ENCODE peak calls at places on chromosomes 4 and X, in seven cellular contexts. R is cardiac fibroblast, X is thoracic aorta, V is cardiac muscle cell, Q is NCI-H1930, T is hypothalamus, N is ELR. G is an unnamed sample.

GRCh38 chr4:168848112-168848511 is 161.9 kb downstream of the CBR4 start:
- DNase-seq in R (peak; percentile 59), N (peak; percentile 26), V (peak; percentile 53), Q (no peak), X (no peak), T (no peak), G (no peak)

GRCh38 chrX:155270969-155271368 is 6.7 kb upstream of the RAB39B start:
- DNase-seq in N (no peak), Q (no peak), X (no peak), V (no peak), R (no peak), T (no peak), G (no peak)

GRCh38 chr4:103099691-103100392 is at the start of gene BDH2:
- DNase-seq in X (no peak), V (peak; percentile 97), Q (peak; percentile 68), T (no peak), N (peak; percentile 94), R (peak; percentile 98), G (peak; percentile 70)

GRCh38 chr4:186191266-186192067 is at the start of gene CYP4V2:
- DNase-seq in T (peak; percentile 57), N (peak; percentile 82), R (peak; percentile 80), Q (peak; percentile 67), X (no peak), V (peak; percentile 86), G (peak; percentile 16)

GRCh38 chr4:10093801-10094552 is 22.6 kb downstream of the WDR1 start:
- DNase-seq in X (no peak), V (peak; percentile 98), T (no peak), Q (no peak), R (peak; percentile 86), N (peak; percentile 55), G (no peak)

GRCh38 chr4:7430965-7431695 is 3.6 kb downstream of the PSAPL1 start:
- DNase-seq in N (no peak), T (no peak), X (no peak), R (no peak), Q (no peak), V (no peak), G (no peak)

GRCh38 chr4:156633846-156634245 is 337.8 kb downstream of the PDGFC start:
- DNase-seq in Q (no peak), V (no peak), R (no peak), T (no peak), N (no peak), X (no peak), G (no peak)

GRCh38 chr4:7719354-7720174 is 220.1 kb downstream of the AFAP1 start:
- DNase-seq in Q (peak; percentile 68), V (peak; percentile 47), R (peak; percentile 38), T (peak; percentile 14), N (peak; percentile 55), X (no peak), G (no peak)

GRCh38 chr4:122178961-122179360 is 26.8 kb downstream of the BLTP1 start:
- DNase-seq in X (no peak), N (no peak), V (no peak), R (no peak), Q (no peak), T (no peak), G (no peak)

GRCh38 chr4:93313207-93313606 is 515.3 kb upstream of the ATOH1 start:
- DNase-seq in Q (no peak), T (no peak), X (no peak), R (no peak), V (peak; percentile 3), N (no peak), G (no peak)

GRCh38 chr4:124803641-124804040 is 91.1 kb upstream of the ANKRD50 start:
- DNase-seq in R (peak; percentile 85), T (no peak), V (peak; percentile 22), N (peak; percentile 71), Q (no peak), X (no peak), G (no peak)

GRCh38 chr4:6660430-6660829 is 19.9 kb downstream of the MRFAP1 start:
- DNase-seq in X (no peak), V (peak; percentile 27), T (no peak), Q (no peak), N (no peak), R (no peak), G (no peak)

GRCh38 chrX:3461824-3462508 is 115.5 kb upstream of the MXRA5 start:
- DNase-seq in T (no peak), V (no peak), Q (no peak), N (no peak), R (no peak), X (no peak), G (no peak)

GRCh38 chr4:154593868-154594267 is 3.3 kb upstream of the FGA start:
- DNase-seq in X (no peak), R (no peak), N (no peak), Q (no peak), T (peak; percentile 1), V (no peak), G (peak; percentile 10)

GRCh38 chr4:86050516-86050915 is 309.3 kb downstream of the MAPK10 start:
- DNase-seq in Q (no peak), V (no peak), R (peak; percentile 61), N (peak; percentile 15), X (no peak), T (no peak), G (no peak)

GRCh38 chr4:26406346-26406975 is 83.8 kb downstream of the CCKAR start:
- DNase-seq in T (no peak), Q (no peak), V (no peak), N (no peak), R (peak; percentile 36), X (no peak), G (no peak)

GRCh38 chr4:159013692-159014091 is 89.2 kb upstream of the RAPGEF2 start:
- DNase-seq in R (no peak), V (no peak), Q (peak; percentile 18), X (no peak), T (no peak), N (no peak), G (no peak)

GRCh38 chr4:98110929-98111328 is 32.3 kb downstream of the STPG2 start:
- DNase-seq in X (no peak), Q (no peak), N (no peak), V (no peak), R (no peak), T (no peak), G (no peak)

GRCh38 chrX:79065696-79066095 is 78.8 kb upstream of the GPR174 start:
- DNase-seq in V (no peak), R (no peak), N (no peak), Q (no peak), T (no peak), X (no peak), G (no peak)

GRCh38 chr4:123191728-123192127 is 204.9 kb upstream of the SPRY1 start:
- DNase-seq in X (no peak), V (no peak), R (no peak), Q (no peak), N (no peak), T (no peak), G (no peak)

GRCh38 chrX:155334486-155335316 is at the start of gene CLIC2:
- DNase-seq in N (peak; percentile 23), R (peak; percentile 74), V (peak; percentile 78), T (no peak), X (no peak), Q (no peak), G (no peak)

GRCh38 chr4:149031399-149031798 is 589.2 kb upstream of the NR3C2 start:
- DNase-seq in X (no peak), Q (no peak), R (peak; percentile 55), N (peak; percentile 51), T (no peak), V (peak; percentile 9), G (no peak)

G was measured in NCI-H1048.